ENCODE peak calls at places on chromosome 21, in eight cellular contexts. I, K, G, P, Z, X, V and H are unnamed samples.

GRCh38 chr21:41878831-41879189 is 334 bp downstream of the PRDM15 start:
- DNase-seq in P (peak), G (peak), K (peak), X (peak), Z (peak), V (peak), I (peak), H (peak)

GRCh38 chr21:26177741-26178452 is 7.3 kb upstream of the APP start:
- DNase-seq in I (no peak), G (no peak), X (no peak), K (no peak), P (no peak), V (no peak), Z (no peak), H (peak)

GRCh38 chr21:45593162-45594022 is 50.1 kb upstream of the PCBP3 start:
- DNase-seq in Z (no peak), I (no peak), G (no peak), K (no peak), V (no peak), X (no peak), P (no peak), H (no peak)

GRCh38 chr21:40634141-40634540 is 212.8 kb downstream of the DSCAM start:
- DNase-seq in K (no peak), I (no peak), P (no peak), Z (no peak), G (no peak), V (no peak), X (no peak), H (no peak)

GRCh38 chr21:31912501-31912900 is 39.7 kb downstream of the HUNK start:
- DNase-seq in Z (no peak), P (no peak), G (no peak), X (no peak), I (no peak), V (no peak), K (no peak), H (no peak)

GRCh38 chr21:25457411-25457810 is 149.9 kb downstream of the MRPL39 start:
- DNase-seq in I (no peak), G (no peak), P (peak), V (peak), X (no peak), K (no peak), Z (peak), H (no peak)

GRCh38 chr21:45320261-45320990 is 32.7 kb upstream of the POFUT2 start:
- DNase-seq in K (no peak), Z (no peak), V (no peak), I (peak), P (peak), G (no peak), X (no peak), H (no peak)

GRCh38 chr21:45435405-45435981 is 30.5 kb downstream of the COL18A1 start:
- DNase-seq in K (no peak), X (no peak), I (no peak), G (no peak), V (no peak), P (no peak), Z (no peak), H (no peak)

GRCh38 chr21:22670148-22670547 is 1671.9 kb downstream of the NCAM2 start:
- DNase-seq in V (no peak), X (no peak), K (no peak), P (no peak), Z (no peak), G (no peak), I (no peak), H (no peak)

GRCh38 chr21:26843912-26844257 is 1.3 kb downstream of the ADAMTS1 start:
- DNase-seq in K (no peak), X (no peak), P (peak), G (no peak), V (no peak), I (peak), Z (no peak), H (no peak)